ENCODE peak calls at places on chromosomes 5 and 9, in four cellular contexts. J is stimulated activated CD4-positive, alpha-beta T cell treated with anti-CD3 and anti-CD28 coated beads, Interleukin-2, amount 100 ng/mL, for 4 hours; S is iris pigment epithelial cell; Z is T-helper 2 cell. H is an unnamed sample.

GRCh38 chr5:149325166-149325735 is 20.0 kb upstream of the GRPEL2 start:
- DNase-seq in J (no peak), S (peak), Z (no peak), H (peak)

GRCh38 chr9:82489579-82489915 is 501.0 kb downstream of the SPATA31D1 start:
- DNase-seq in J (no peak), S (no peak), Z (no peak), H (peak)

GRCh38 chr9:126695186-126696090 is 81.7 kb downstream of the LMX1B start:
- DNase-seq in J (no peak), S (no peak), Z (no peak), H (no peak)

GRCh38 chr9:85940275-85940831 is 593 bp upstream of the NAA35 start:
- DNase-seq in J (no peak), S (no peak), Z (peak), H (no peak)

GRCh38 chr9:81815781-81816180 is 112.4 kb upstream of the SPATA31D4 start:
- DNase-seq in J (no peak), S (no peak), Z (no peak), H (no peak)

GRCh38 chr5:118366429-118366828 is 621.9 kb downstream of the DTWD2 start:
- DNase-seq in J (no peak), S (no peak), Z (no peak), H (no peak)

GRCh38 chr9:111037744-111038335 is 430 bp downstream of the LPAR1 start:
- DNase-seq in J (no peak), S (peak), Z (no peak), H (peak)

GRCh38 chr5:92927291-92927778 is 653.7 kb downstream of the NR2F1-AS1 start:
- DNase-seq in J (no peak), S (no peak), Z (no peak), H (no peak)

GRCh38 chr9:17402309-17402708 is 176.6 kb upstream of the SH3GL2 start:
- DNase-seq in J (no peak), S (peak), Z (no peak), H (peak)

GRCh38 chr5:122150128-122150685 is 20.9 kb downstream of the ZNF474 start:
- DNase-seq in J (no peak), S (peak), Z (no peak), H (peak)

GRCh38 chr5:111383288-111383970 is 128.9 kb downstream of the STARD4 start:
- DNase-seq in J (no peak), S (peak), Z (no peak), H (peak)

GRCh38 chr5:60538955-60539866 is 160.8 kb downstream of the DEPDC1B start:
- DNase-seq in J (no peak), S (no peak), Z (no peak), H (no peak)

GRCh38 chr9:128081052-128081451 is 13.0 kb downstream of the SLC25A25 start:
- DNase-seq in J (no peak), S (peak), Z (no peak), H (peak)

GRCh38 chr5:76790632-76791290 is 28.1 kb upstream of the F2RL1 start:
- DNase-seq in J (no peak), S (peak), Z (peak), H (peak)

GRCh38 chr5:139272471-139273321 is 20.8 kb upstream of the MATR3 start:
- DNase-seq in J (no peak), S (no peak), Z (peak), H (peak)

GRCh38 chr9:87122947-87123685 is 175.8 kb upstream of the GAS1 start:
- DNase-seq in J (no peak), S (peak), Z (peak), H (peak)

GRCh38 chr5:88948746-88949600 is 66.0 kb upstream of the MEF2C start:
- DNase-seq in J (no peak), S (no peak), Z (no peak), H (no peak)

GRCh38 chr9:85038824-85039540 is 369.5 kb downstream of the NTRK2 start:
- DNase-seq in J (no peak), S (no peak), Z (no peak), H (no peak)

GRCh38 chr5:123502120-123502519 is 9.9 kb upstream of the CSNK1G3 start:
- DNase-seq in J (no peak), S (no peak), Z (no peak), H (no peak)

GRCh38 chr5:56812110-56812509 is 3.2 kb upstream of the MAP3K1 start:
- DNase-seq in J (no peak), S (peak), Z (peak), H (peak)

GRCh38 chr9:121398374-121398773 is 28.3 kb upstream of the STOM start:
- DNase-seq in J (no peak), S (peak), Z (no peak), H (peak)

GRCh38 chr5:149203896-149204544 is 62.7 kb downstream of the ABLIM3 start:
- DNase-seq in J (no peak), S (peak), Z (no peak), H (peak)

GRCh38 chr9:81530407-81530810 is 158.9 kb downstream of the TLE1 start:
- DNase-seq in J (no peak), S (no peak), Z (no peak), H (no peak)

GRCh38 chr9:84827248-84827786 is 157.8 kb downstream of the NTRK2 start:
- DNase-seq in J (no peak), S (no peak), Z (no peak), H (no peak)

GRCh38 chr9:91935066-91935729 is 14.8 kb downstream of the ROR2 start:
- DNase-seq in J (no peak), S (no peak), Z (no peak), H (no peak)

GRCh38 chr9:94700445-94700844 is 26.1 kb upstream of the AOPEP start:
- DNase-seq in J (no peak), S (peak), Z (no peak), H (no peak)

GRCh38 chr5:150860422-150860821 is 14.1 kb downstream of the IRGM start:
- DNase-seq in J (no peak), S (no peak), Z (no peak), H (no peak)

GRCh38 chr5:144549580-144549979 is 378.9 kb downstream of the KCTD16 start:
- DNase-seq in J (no peak), S (peak), Z (no peak), H (peak)

GRCh38 chr9:119179701-119180100 is 189.5 kb downstream of the BRINP1 start:
- DNase-seq in J (no peak), S (no peak), Z (no peak), H (no peak)

GRCh38 chr9:137067860-137068538 is 2.4 kb downstream of the SAPCD2 start:
- DNase-seq in J (peak), S (peak), Z (peak), H (peak)

GRCh38 chr5:82347213-82347947 is 69.2 kb upstream of the RPS23 start:
- DNase-seq in J (no peak), S (peak), Z (no peak), H (peak)

GRCh38 chr5:38782185-38782584 is 63.6 kb upstream of the OSMR start:
- DNase-seq in J (no peak), S (peak), Z (no peak), H (no peak)

GRCh38 chr9:89154651-89155336 is 23.8 kb downstream of the SHC3 start:
- DNase-seq in J (peak), S (peak), Z (peak), H (peak)

GRCh38 chr5:143931389-143931984 is 119.5 kb downstream of the HMHB1 start:
- DNase-seq in J (no peak), S (no peak), Z (no peak), H (no peak)